ENCODE peak calls at places on chromosomes 11 and 22, in ten cellular contexts. One of them, this sample, is unnamed.

GRCh38 chr22:39469326-39469680 is 12.5 kb downstream of the MGAT3 start:
- DNase-seq in PC-3: no peak
- DNase-seq in A549: no peak
- DNase-seq in caudate nucleus: no peak
- DNase-seq in suprapubic skin: no peak
- DNase-seq in OCI-LY7: no peak
- DNase-seq in CD4-positive, alpha-beta T cell: no peak
- DNase-seq in mesenchymal stem cell: no peak
- DNase-seq in RWPE1: no peak
- DNase-seq in CD8-positive, alpha-beta memory T cell: no peak
- DNase-seq in this sample: no peak

GRCh38 chr11:126256216-126256615 is 12.5 kb downstream of the SRPRA start:
- DNase-seq in CD8-positive, alpha-beta memory T cell: no peak
- DNase-seq in PC-3: no peak
- DNase-seq in mesenchymal stem cell: no peak
- DNase-seq in caudate nucleus: no peak
- DNase-seq in OCI-LY7: no peak
- DNase-seq in suprapubic skin: no peak
- DNase-seq in A549: no peak
- DNase-seq in RWPE1: no peak
- DNase-seq in CD4-positive, alpha-beta T cell: no peak
- DNase-seq in this sample: no peak

GRCh38 chr11:48018561-48019229 is 38.3 kb downstream of the PTPRJ start:
- DNase-seq in PC-3: no peak
- DNase-seq in caudate nucleus: no peak
- DNase-seq in CD8-positive, alpha-beta memory T cell: no peak
- DNase-seq in A549: no peak
- DNase-seq in RWPE1: no peak
- DNase-seq in suprapubic skin: no peak
- DNase-seq in mesenchymal stem cell: no peak
- DNase-seq in OCI-LY7: peak; percentile 73
- DNase-seq in CD4-positive, alpha-beta T cell: no peak
- DNase-seq in this sample: peak; percentile 71

GRCh38 chr11:114738954-114739353 is 60.6 kb downstream of the NXPE2 start:
- DNase-seq in RWPE1: peak; percentile 4
- DNase-seq in A549: peak; percentile 50
- DNase-seq in CD4-positive, alpha-beta T cell: no peak
- DNase-seq in mesenchymal stem cell: peak; percentile 45
- DNase-seq in OCI-LY7: peak; percentile 60
- DNase-seq in PC-3: peak; percentile 71
- DNase-seq in CD8-positive, alpha-beta memory T cell: peak; percentile 2
- DNase-seq in suprapubic skin: no peak
- DNase-seq in caudate nucleus: peak; percentile 3
- DNase-seq in this sample: peak; percentile 62

GRCh38 chr22:37418627-37419369 is 8.5 kb downstream of the ELFN2 start:
- DNase-seq in A549: no peak
- DNase-seq in caudate nucleus: peak; percentile 5
- DNase-seq in CD8-positive, alpha-beta memory T cell: no peak
- DNase-seq in CD4-positive, alpha-beta T cell: no peak
- DNase-seq in PC-3: no peak
- DNase-seq in OCI-LY7: no peak
- DNase-seq in RWPE1: no peak
- DNase-seq in mesenchymal stem cell: no peak
- DNase-seq in suprapubic skin: no peak
- DNase-seq in this sample: no peak

GRCh38 chr11:75384438-75385080 is 14.8 kb upstream of the RPS3 start:
- DNase-seq in suprapubic skin: no peak
- DNase-seq in CD4-positive, alpha-beta T cell: peak; percentile 73
- DNase-seq in caudate nucleus: peak; percentile 75
- DNase-seq in PC-3: peak; percentile 92
- DNase-seq in RWPE1: peak; percentile 79
- DNase-seq in mesenchymal stem cell: peak; percentile 75
- DNase-seq in A549: peak; percentile 83
- DNase-seq in OCI-LY7: peak; percentile 68
- DNase-seq in CD8-positive, alpha-beta memory T cell: peak; percentile 79
- DNase-seq in this sample: peak; percentile 80

GRCh38 chr22:38435010-38435409 is 20.0 kb downstream of the KCNJ4 start:
- DNase-seq in caudate nucleus: no peak
- DNase-seq in A549: no peak
- DNase-seq in mesenchymal stem cell: no peak
- DNase-seq in OCI-LY7: no peak
- DNase-seq in RWPE1: no peak
- DNase-seq in suprapubic skin: no peak
- DNase-seq in CD8-positive, alpha-beta memory T cell: no peak
- DNase-seq in CD4-positive, alpha-beta T cell: no peak
- DNase-seq in PC-3: no peak
- DNase-seq in this sample: peak; percentile 58

GRCh38 chr11:11895672-11896071 is 53.9 kb downstream of the USP47 start:
- DNase-seq in suprapubic skin: no peak
- DNase-seq in caudate nucleus: no peak
- DNase-seq in A549: peak; percentile 13
- DNase-seq in CD4-positive, alpha-beta T cell: no peak
- DNase-seq in OCI-LY7: no peak
- DNase-seq in RWPE1: no peak
- DNase-seq in CD8-positive, alpha-beta memory T cell: no peak
- DNase-seq in PC-3: peak; percentile 23
- DNase-seq in mesenchymal stem cell: no peak
- DNase-seq in this sample: no peak

GRCh38 chr11:94924074-94925031 is 49.0 kb downstream of the CWC15 start:
- DNase-seq in RWPE1: no peak
- DNase-seq in PC-3: no peak
- DNase-seq in CD8-positive, alpha-beta memory T cell: peak; percentile 44
- DNase-seq in OCI-LY7: peak; percentile 32
- DNase-seq in suprapubic skin: no peak
- DNase-seq in CD4-positive, alpha-beta T cell: peak; percentile 15
- DNase-seq in caudate nucleus: no peak
- DNase-seq in mesenchymal stem cell: peak; percentile 42
- DNase-seq in A549: no peak
- DNase-seq in this sample: no peak

GRCh38 chr11:45025716-45026492 is 75.2 kb upstream of the TP53I11 start:
- DNase-seq in OCI-LY7: peak; percentile 83
- DNase-seq in suprapubic skin: peak; percentile 68
- DNase-seq in A549: no peak
- DNase-seq in PC-3: no peak
- DNase-seq in CD4-positive, alpha-beta T cell: peak; percentile 6
- DNase-seq in caudate nucleus: peak; percentile 16
- DNase-seq in RWPE1: no peak
- DNase-seq in CD8-positive, alpha-beta memory T cell: peak; percentile 0
- DNase-seq in mesenchymal stem cell: peak; percentile 23
- DNase-seq in this sample: peak; percentile 71

GRCh38 chr11:88543902-88544655 is 206.5 kb upstream of the CTSC start:
- DNase-seq in CD8-positive, alpha-beta memory T cell: peak; percentile 68
- DNase-seq in OCI-LY7: peak; percentile 79
- DNase-seq in mesenchymal stem cell: peak; percentile 90
- DNase-seq in suprapubic skin: peak; percentile 84
- DNase-seq in RWPE1: peak; percentile 75
- DNase-seq in caudate nucleus: peak; percentile 43
- DNase-seq in CD4-positive, alpha-beta T cell: peak; percentile 72
- DNase-seq in PC-3: peak; percentile 98
- DNase-seq in A549: peak; percentile 82
- DNase-seq in this sample: peak; percentile 90

GRCh38 chr11:121534131-121535093 is 81.6 kb upstream of the SORL1-AS1 start:
- DNase-seq in caudate nucleus: peak; percentile 8
- DNase-seq in suprapubic skin: no peak
- DNase-seq in CD8-positive, alpha-beta memory T cell: no peak
- DNase-seq in RWPE1: no peak
- DNase-seq in OCI-LY7: peak; percentile 68
- DNase-seq in A549: no peak
- DNase-seq in CD4-positive, alpha-beta T cell: no peak
- DNase-seq in mesenchymal stem cell: no peak
- DNase-seq in PC-3: peak; percentile 62
- DNase-seq in this sample: no peak

GRCh38 chr22:30866811-30867271 is 101.7 kb downstream of the MORC2 start:
- DNase-seq in suprapubic skin: peak; percentile 50
- DNase-seq in caudate nucleus: no peak
- DNase-seq in CD4-positive, alpha-beta T cell: no peak
- DNase-seq in RWPE1: no peak
- DNase-seq in OCI-LY7: peak; percentile 9
- DNase-seq in CD8-positive, alpha-beta memory T cell: no peak
- DNase-seq in mesenchymal stem cell: no peak
- DNase-seq in PC-3: peak; percentile 14
- DNase-seq in A549: peak; percentile 22
- DNase-seq in this sample: peak; percentile 27
- H3K27ac ChIP-seq in suprapubic skin: no peak overlapping the region
- H3K27ac ChIP-seq in caudate nucleus: peak overlapping the region; percentile 8
- H3K27ac ChIP-seq in CD4-positive, alpha-beta T cell: no peak overlapping the region
- H3K27ac ChIP-seq in RWPE1: no peak overlapping the region
- H3K27ac ChIP-seq in OCI-LY7: no peak overlapping the region
- H3K27ac ChIP-seq in CD8-positive, alpha-beta memory T cell: no peak overlapping the region
- H3K27ac ChIP-seq in mesenchymal stem cell: no peak overlapping the region
- H3K27ac ChIP-seq in PC-3: no peak overlapping the region
- H3K27ac ChIP-seq in A549: no peak overlapping the region
- H3K27ac ChIP-seq in this sample: no peak overlapping the region

DNA sequence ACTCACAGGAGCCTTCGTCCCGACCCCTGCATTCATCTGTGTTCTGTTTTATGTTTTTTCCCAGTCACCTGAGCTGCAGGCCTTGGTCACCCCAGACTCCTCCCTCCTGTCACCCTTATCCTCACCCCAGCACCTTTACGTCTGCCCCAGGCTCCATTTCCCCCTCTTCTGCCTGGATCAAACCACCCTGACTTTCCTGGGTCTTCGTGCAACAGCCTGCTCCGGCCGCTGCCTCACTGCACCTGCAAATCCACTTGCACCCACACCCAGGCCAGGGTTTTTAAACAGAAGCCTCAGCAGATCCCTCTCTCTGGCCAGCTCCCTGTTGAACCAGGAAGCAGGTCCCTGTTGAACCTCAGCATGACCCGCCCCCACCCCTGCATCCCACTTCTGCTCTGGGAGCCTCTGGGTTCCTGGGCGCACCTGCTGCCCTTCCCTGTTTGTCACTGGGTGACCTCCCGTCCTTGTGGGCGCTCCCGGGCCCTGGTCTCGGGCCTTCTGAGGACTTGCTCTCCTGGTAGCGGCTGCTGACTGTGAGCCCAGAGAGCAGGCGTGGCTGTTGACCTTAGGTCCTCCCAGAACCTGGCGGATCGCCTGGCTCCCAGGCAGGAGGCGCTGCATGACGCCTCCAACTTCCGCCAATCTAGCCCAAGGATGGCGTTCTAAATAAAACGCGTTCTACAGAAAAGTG is 12.8 kb downstream of the MAPK8IP2 start:
- DNase-seq in mesenchymal stem cell: no peak
- DNase-seq in OCI-LY7: no peak
- DNase-seq in A549: no peak
- DNase-seq in caudate nucleus: no peak
- DNase-seq in CD8-positive, alpha-beta memory T cell: no peak
- DNase-seq in CD4-positive, alpha-beta T cell: no peak
- DNase-seq in RWPE1: no peak
- DNase-seq in PC-3: peak; percentile 60
- DNase-seq in suprapubic skin: no peak
- DNase-seq in this sample: no peak
- H3K27ac ChIP-seq in mesenchymal stem cell: no peak overlapping the region
- H3K27ac ChIP-seq in OCI-LY7: no peak overlapping the region
- H3K27ac ChIP-seq in A549: no peak overlapping the region
- H3K27ac ChIP-seq in caudate nucleus: no peak overlapping the region
- H3K27ac ChIP-seq in CD8-positive, alpha-beta memory T cell: no peak overlapping the region
- H3K27ac ChIP-seq in CD4-positive, alpha-beta T cell: no peak overlapping the region
- H3K27ac ChIP-seq in RWPE1: no peak overlapping the region
- H3K27ac ChIP-seq in PC-3: no peak overlapping the region
- H3K27ac ChIP-seq in suprapubic skin: peak overlapping the region; percentile 42
- H3K27ac ChIP-seq in this sample: no peak overlapping the region

DNA sequence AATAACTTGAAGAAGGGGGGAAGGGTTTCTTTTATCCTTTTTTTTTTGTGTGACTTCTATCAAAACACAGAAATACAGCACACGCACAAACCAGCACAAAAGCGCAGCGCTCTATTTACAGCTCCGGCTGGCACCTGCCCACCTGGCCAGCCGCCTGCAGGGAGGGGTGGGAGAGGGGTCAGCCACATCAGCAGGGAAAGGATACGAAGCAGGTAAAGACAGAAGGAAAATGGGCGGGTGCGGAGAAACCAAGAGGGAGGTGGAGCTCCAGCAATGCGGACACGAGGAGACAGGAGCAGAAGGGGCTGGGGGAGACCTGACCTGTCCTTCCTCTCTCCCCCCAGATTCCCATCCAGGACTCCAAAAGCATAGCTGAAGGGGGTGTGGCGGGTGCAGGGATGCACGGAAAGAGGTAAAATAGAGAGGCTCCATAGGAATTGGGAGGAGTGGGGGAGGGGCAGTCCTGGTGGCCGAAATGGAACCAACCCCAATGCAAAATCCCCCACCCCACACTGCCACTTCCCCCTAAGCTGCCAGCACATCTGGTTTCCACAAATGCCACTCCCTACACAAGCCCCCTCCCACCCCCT is 14.1 kb downstream of the CXCR5 start:
- DNase-seq in mesenchymal stem cell: no peak
- DNase-seq in RWPE1: no peak
- DNase-seq in OCI-LY7: no peak
- DNase-seq in PC-3: no peak
- DNase-seq in A549: no peak
- DNase-seq in caudate nucleus: no peak
- DNase-seq in CD8-positive, alpha-beta memory T cell: no peak
- DNase-seq in suprapubic skin: no peak
- DNase-seq in CD4-positive, alpha-beta T cell: no peak
- DNase-seq in this sample: peak; percentile 36
- H3K27ac ChIP-seq in mesenchymal stem cell: no peak overlapping the region
- H3K27ac ChIP-seq in RWPE1: peak overlapping the region; percentile 63
- H3K27ac ChIP-seq in OCI-LY7: peak overlapping the region; percentile 91
- H3K27ac ChIP-seq in PC-3: no peak overlapping the region
- H3K27ac ChIP-seq in A549: no peak overlapping the region
- H3K27ac ChIP-seq in caudate nucleus: no peak overlapping the region
- H3K27ac ChIP-seq in CD8-positive, alpha-beta memory T cell: no peak overlapping the region
- H3K27ac ChIP-seq in suprapubic skin: no peak overlapping the region
- H3K27ac ChIP-seq in CD4-positive, alpha-beta T cell: peak overlapping the region; percentile 23
- H3K27ac ChIP-seq in this sample: no peak overlapping the region

GRCh38 chr22:24060375-24060788 is 49.3 kb downstream of the CABIN1 start:
- DNase-seq in CD8-positive, alpha-beta memory T cell: peak; percentile 17
- DNase-seq in caudate nucleus: no peak
- DNase-seq in A549: peak; percentile 8
- DNase-seq in RWPE1: no peak
- DNase-seq in mesenchymal stem cell: peak; percentile 85
- DNase-seq in CD4-positive, alpha-beta T cell: no peak
- DNase-seq in suprapubic skin: no peak
- DNase-seq in OCI-LY7: no peak
- DNase-seq in PC-3: peak; percentile 83
- DNase-seq in this sample: no peak

GRCh38 chr22:24055283-24055682 is 44.2 kb downstream of the CABIN1 start:
- DNase-seq in CD4-positive, alpha-beta T cell: no peak
- DNase-seq in A549: no peak
- DNase-seq in PC-3: no peak
- DNase-seq in OCI-LY7: no peak
- DNase-seq in caudate nucleus: no peak
- DNase-seq in mesenchymal stem cell: no peak
- DNase-seq in RWPE1: no peak
- DNase-seq in CD8-positive, alpha-beta memory T cell: no peak
- DNase-seq in suprapubic skin: no peak
- DNase-seq in this sample: no peak

GRCh38 chr22:24059793-24060192 is 48.7 kb downstream of the CABIN1 start:
- DNase-seq in PC-3: no peak
- DNase-seq in CD4-positive, alpha-beta T cell: no peak
- DNase-seq in suprapubic skin: no peak
- DNase-seq in OCI-LY7: no peak
- DNase-seq in mesenchymal stem cell: no peak
- DNase-seq in A549: no peak
- DNase-seq in CD8-positive, alpha-beta memory T cell: no peak
- DNase-seq in RWPE1: no peak
- DNase-seq in caudate nucleus: no peak
- DNase-seq in this sample: no peak

GRCh38 chr22:24061124-24061684 is 50.1 kb downstream of the CABIN1 start:
- DNase-seq in A549: no peak
- DNase-seq in CD8-positive, alpha-beta memory T cell: no peak
- DNase-seq in CD4-positive, alpha-beta T cell: no peak
- DNase-seq in caudate nucleus: no peak
- DNase-seq in suprapubic skin: no peak
- DNase-seq in mesenchymal stem cell: no peak
- DNase-seq in PC-3: no peak
- DNase-seq in OCI-LY7: no peak
- DNase-seq in RWPE1: no peak
- DNase-seq in this sample: no peak

GRCh38 chr22:24059121-24059520 is 48.0 kb downstream of the CABIN1 start:
- DNase-seq in RWPE1: no peak
- DNase-seq in suprapubic skin: no peak
- DNase-seq in A549: no peak
- DNase-seq in CD4-positive, alpha-beta T cell: no peak
- DNase-seq in caudate nucleus: no peak
- DNase-seq in mesenchymal stem cell: peak; percentile 52
- DNase-seq in PC-3: peak; percentile 44
- DNase-seq in OCI-LY7: no peak
- DNase-seq in CD8-positive, alpha-beta memory T cell: no peak
- DNase-seq in this sample: no peak
- H3K27ac ChIP-seq in RWPE1: no peak overlapping the region
- H3K27ac ChIP-seq in suprapubic skin: no peak overlapping the region
- H3K27ac ChIP-seq in A549: no peak overlapping the region
- H3K27ac ChIP-seq in CD4-positive, alpha-beta T cell: no peak overlapping the region
- H3K27ac ChIP-seq in caudate nucleus: no peak overlapping the region
- H3K27ac ChIP-seq in mesenchymal stem cell: no peak overlapping the region
- H3K27ac ChIP-seq in PC-3: peak overlapping the region; percentile 18
- H3K27ac ChIP-seq in OCI-LY7: no peak overlapping the region
- H3K27ac ChIP-seq in CD8-positive, alpha-beta memory T cell: no peak overlapping the region
- H3K27ac ChIP-seq in this sample: no peak overlapping the region

This sample was measured in mesendoderm.